ENCODE peak calls at places on chromosomes 12 and 14, in five cellular contexts. One of them, this sample, is unnamed.

GRCh38 chr14:37620856-37621255 is 25.4 kb downstream of the TTC6 start:
- DNase-seq in GM12892: no peak
- DNase-seq in NB4: no peak
- DNase-seq in A549: no peak
- DNase-seq in body of pancreas: no peak
- DNase-seq in this sample: no peak

GRCh38 chr14:30267141-30267540 is 291.8 kb upstream of the G2E3 start:
- DNase-seq in GM12892: no peak
- DNase-seq in NB4: no peak
- DNase-seq in A549: no peak
- DNase-seq in body of pancreas: no peak
- DNase-seq in this sample: no peak

GRCh38 chr14:67541448-67542387 is 8.6 kb downstream of the PLEKHH1 start:
- DNase-seq in GM12892: no peak
- DNase-seq in NB4: peak; percentile 23
- DNase-seq in A549: no peak
- DNase-seq in body of pancreas: peak; percentile 72
- DNase-seq in this sample: no peak

GRCh38 chr12:4743046-4743445 is 22.8 kb downstream of the GALNT8 start:
- DNase-seq in GM12892: no peak
- DNase-seq in NB4: peak; percentile 4
- DNase-seq in A549: no peak
- DNase-seq in body of pancreas: no peak
- DNase-seq in this sample: no peak

GRCh38 chr14:41605550-41606248 is 977 bp upstream of the LRFN5 start:
- DNase-seq in GM12892: no peak
- DNase-seq in NB4: no peak
- DNase-seq in A549: no peak
- DNase-seq in body of pancreas: no peak
- DNase-seq in this sample: no peak

GRCh38 chr12:89707992-89708792 is 446 bp downstream of the ATP2B1 start:
- DNase-seq in GM12892: peak; percentile 18
- DNase-seq in NB4: peak; percentile 64
- DNase-seq in A549: peak; percentile 29
- DNase-seq in body of pancreas: peak; percentile 38
- DNase-seq in this sample: no peak

GRCh38 chr12:46830731-46831334 is 5.0 kb upstream of the SLC38A4 start:
- DNase-seq in GM12892: no peak
- DNase-seq in NB4: no peak
- DNase-seq in A549: no peak
- DNase-seq in body of pancreas: peak; percentile 25
- DNase-seq in this sample: no peak

GRCh38 chr12:94429633-94430032 is 30.0 kb downstream of the CEP83 start:
- DNase-seq in GM12892: no peak
- DNase-seq in NB4: no peak
- DNase-seq in A549: no peak
- DNase-seq in body of pancreas: no peak
- DNase-seq in this sample: no peak

GRCh38 chr14:96592591-96593388 is 90.6 kb downstream of the PAPOLA start:
- DNase-seq in GM12892: peak; percentile 84
- DNase-seq in NB4: no peak
- DNase-seq in A549: peak; percentile 89
- DNase-seq in body of pancreas: peak; percentile 49
- DNase-seq in this sample: no peak

GRCh38 chr12:113049976-113050742 is 6.4 kb upstream of the DTX1 start:
- DNase-seq in GM12892: no peak
- DNase-seq in NB4: peak; percentile 75
- DNase-seq in A549: peak; percentile 63
- DNase-seq in body of pancreas: peak; percentile 46
- DNase-seq in this sample: no peak

GRCh38 chr14:35400707-35401421 is 3.7 kb downstream of the NFKBIA start:
- DNase-seq in GM12892: no peak
- DNase-seq in NB4: peak; percentile 87
- DNase-seq in A549: no peak
- DNase-seq in body of pancreas: no peak
- DNase-seq in this sample: no peak

GRCh38 chr12:94766397-94766796 is 116.0 kb upstream of the TMCC3 start:
- DNase-seq in GM12892: no peak
- DNase-seq in NB4: no peak
- DNase-seq in A549: no peak
- DNase-seq in body of pancreas: no peak
- DNase-seq in this sample: no peak

GRCh38 chr12:91896725-91897515 is 248.7 kb downstream of the BTG1 start:
- DNase-seq in GM12892: no peak
- DNase-seq in NB4: no peak
- DNase-seq in A549: no peak
- DNase-seq in body of pancreas: peak; percentile 20
- DNase-seq in this sample: no peak

GRCh38 chr12:111426341-111427185 is 20.8 kb downstream of the SH2B3 start:
- DNase-seq in GM12892: no peak
- DNase-seq in NB4: peak; percentile 67
- DNase-seq in A549: no peak
- DNase-seq in body of pancreas: no peak
- DNase-seq in this sample: no peak

GRCh38 chr12:49060237-49061156 is at the start of gene KMT2D:
- DNase-seq in GM12892: peak; percentile 94
- DNase-seq in NB4: peak; percentile 98
- DNase-seq in A549: peak; percentile 95
- DNase-seq in body of pancreas: peak; percentile 92
- DNase-seq in this sample: peak; percentile 90

GRCh38 chr12:100279612-100280244 is 12.8 kb downstream of the SCYL2 start:
- DNase-seq in GM12892: no peak
- DNase-seq in NB4: no peak
- DNase-seq in A549: no peak
- DNase-seq in body of pancreas: no peak
- DNase-seq in this sample: no peak

GRCh38 chr12:39905152-39905551 is 200.7 kb downstream of the SLC2A13 start:
- DNase-seq in GM12892: no peak
- DNase-seq in NB4: no peak
- DNase-seq in A549: no peak
- DNase-seq in body of pancreas: peak; percentile 30
- DNase-seq in this sample: no peak

GRCh38 chr12:96780330-96780729 is 126.7 kb upstream of the NEDD1 start:
- DNase-seq in GM12892: no peak
- DNase-seq in NB4: no peak
- DNase-seq in A549: no peak
- DNase-seq in body of pancreas: no peak
- DNase-seq in this sample: no peak

GRCh38 chr12:13099910-13100609 is 3.4 kb downstream of the GSG1 start:
- DNase-seq in GM12892: no peak
- DNase-seq in NB4: peak; percentile 25
- DNase-seq in A549: no peak
- DNase-seq in body of pancreas: no peak
- DNase-seq in this sample: no peak
- TF ChIP-seq POLR2A in GM12892: no peak
- TF ChIP-seq POLR2A in NB4: no peak
- TF ChIP-seq POLR2A in A549: no peak
- TF ChIP-seq POLR2A in body of pancreas: no peak
- TF ChIP-seq POLR2A in this sample: no peak

DNA sequence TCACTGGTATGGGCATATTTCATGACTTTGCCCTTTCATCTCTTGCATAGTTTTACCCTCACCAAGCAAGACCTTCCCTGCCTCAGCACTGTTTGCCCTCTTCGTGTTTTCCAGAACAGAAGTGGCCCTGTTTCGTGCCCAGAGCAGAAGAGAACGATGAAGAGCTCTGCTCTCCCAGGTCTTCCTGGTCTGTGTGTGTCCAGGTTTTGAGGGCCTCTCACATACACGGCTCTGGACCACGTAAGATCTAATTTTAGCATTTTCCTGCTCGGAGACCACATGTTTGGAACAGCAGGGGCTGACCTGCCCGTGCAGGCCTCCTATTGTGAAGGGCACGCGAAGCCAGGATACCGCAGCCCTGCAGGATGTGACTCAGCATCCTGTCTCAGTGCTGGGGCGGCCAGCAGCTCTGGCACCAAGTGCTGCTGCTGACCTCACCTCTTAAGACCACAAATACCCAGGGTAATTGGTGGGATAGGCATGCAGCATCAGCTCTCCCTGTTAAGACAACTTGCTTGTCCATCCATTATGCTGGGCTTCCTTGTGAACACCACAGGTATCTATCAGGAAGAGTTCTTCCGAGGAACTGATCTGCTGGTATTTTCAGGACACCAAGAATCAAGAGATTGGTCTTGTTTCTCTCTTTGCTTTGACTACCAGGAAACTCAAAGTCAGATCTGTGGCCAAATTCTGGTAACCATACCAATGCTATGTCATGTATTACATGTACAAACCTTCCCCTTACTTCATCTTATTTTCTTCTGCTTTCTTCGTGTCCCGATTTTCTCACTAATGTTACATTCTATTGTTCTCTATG is 19.0 kb downstream of the SSH1 start:
- DNase-seq in GM12892: peak; percentile 72
- DNase-seq in NB4: peak; percentile 100
- DNase-seq in A549: peak; percentile 96
- DNase-seq in body of pancreas: peak; percentile 83
- DNase-seq in this sample: peak; percentile 81
- TF ChIP-seq POLR2A in GM12892: peak; percentile 19
- TF ChIP-seq POLR2A in NB4: no peak
- TF ChIP-seq POLR2A in A549: no peak
- TF ChIP-seq POLR2A in body of pancreas: no peak
- TF ChIP-seq POLR2A in this sample: peak; percentile 20

DNA sequence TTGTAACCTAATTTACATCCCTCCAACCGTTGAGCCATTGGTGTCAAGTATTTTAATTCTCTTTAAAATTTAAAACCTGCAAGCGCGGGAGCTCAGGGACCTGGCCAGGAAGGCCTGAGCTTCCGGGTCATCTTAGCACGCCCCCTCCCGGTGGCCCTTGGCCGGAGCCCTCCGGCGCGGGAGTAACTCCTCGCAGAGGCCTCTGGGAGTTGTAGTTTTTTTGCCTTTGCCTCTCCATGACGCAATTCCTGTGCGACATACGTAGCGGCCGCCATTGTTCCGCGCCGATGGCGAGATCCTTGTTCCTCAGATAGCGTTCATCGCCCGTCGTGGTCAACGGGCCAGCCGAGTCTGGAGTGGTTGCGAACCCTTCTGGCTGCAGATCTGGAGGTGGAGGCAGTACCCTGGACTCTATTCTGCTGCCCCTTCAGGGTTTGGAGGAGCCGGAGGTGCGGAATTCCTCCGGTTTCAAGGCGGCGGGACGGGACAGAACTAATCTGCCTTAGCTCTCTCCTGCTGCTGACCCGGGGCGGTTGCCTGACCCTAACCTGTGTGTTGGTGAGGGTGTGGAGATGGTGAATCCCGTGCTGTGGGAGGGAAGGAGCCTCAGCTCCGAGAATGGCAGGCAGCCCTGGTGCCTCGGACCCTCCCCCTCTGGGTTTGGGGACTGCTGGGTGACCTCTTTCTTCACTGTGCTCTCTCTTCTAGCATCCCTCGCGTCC is at the start of gene ZNF268:
- DNase-seq in GM12892: peak; percentile 83
- DNase-seq in NB4: peak; percentile 98
- DNase-seq in A549: peak; percentile 80
- DNase-seq in body of pancreas: peak; percentile 95
- DNase-seq in this sample: peak; percentile 85
- TF ChIP-seq POLR2A in GM12892: peak; percentile 74
- TF ChIP-seq POLR2A in NB4: peak; percentile 82
- TF ChIP-seq POLR2A in A549: peak; percentile 55
- TF ChIP-seq POLR2A in body of pancreas: no peak
- TF ChIP-seq POLR2A in this sample: peak; percentile 34

GRCh38 chr14:89205137-89205740 is 211.8 kb downstream of the FOXN3 start:
- DNase-seq in GM12892: no peak
- DNase-seq in NB4: no peak
- DNase-seq in A549: no peak
- DNase-seq in body of pancreas: no peak
- DNase-seq in this sample: no peak

GRCh38 chr14:89201645-89202044 is 215.4 kb downstream of the FOXN3 start:
- DNase-seq in GM12892: no peak
- DNase-seq in NB4: peak; percentile 56
- DNase-seq in A549: no peak
- DNase-seq in body of pancreas: no peak
- DNase-seq in this sample: no peak

GRCh38 chr14:89202413-89202812 is 214.6 kb downstream of the FOXN3 start:
- DNase-seq in GM12892: no peak
- DNase-seq in NB4: peak; percentile 28
- DNase-seq in A549: no peak
- DNase-seq in body of pancreas: no peak
- DNase-seq in this sample: no peak

GRCh38 chr14:89207925-89208328 is 209.1 kb downstream of the FOXN3 start:
- DNase-seq in GM12892: no peak
- DNase-seq in NB4: no peak
- DNase-seq in A549: no peak
- DNase-seq in body of pancreas: no peak
- DNase-seq in this sample: no peak

GRCh38 chr14:89206426-89206825 is 210.6 kb downstream of the FOXN3 start:
- DNase-seq in GM12892: no peak
- DNase-seq in NB4: no peak
- DNase-seq in A549: no peak
- DNase-seq in body of pancreas: no peak
- DNase-seq in this sample: no peak
- TF ChIP-seq POLR2A in GM12892: no peak
- TF ChIP-seq POLR2A in NB4: no peak
- TF ChIP-seq POLR2A in A549: no peak
- TF ChIP-seq POLR2A in body of pancreas: no peak
- TF ChIP-seq POLR2A in this sample: no peak

GRCh38 chr14:75562048-75562447 is 16.4 kb upstream of the FLVCR2 start:
- DNase-seq in GM12892: no peak
- DNase-seq in NB4: no peak
- DNase-seq in A549: no peak
- DNase-seq in body of pancreas: no peak
- DNase-seq in this sample: no peak

GRCh38 chr14:75559451-75560187 is 18.8 kb upstream of the FLVCR2 start:
- DNase-seq in GM12892: no peak
- DNase-seq in NB4: peak; percentile 58
- DNase-seq in A549: peak; percentile 43
- DNase-seq in body of pancreas: peak; percentile 52
- DNase-seq in this sample: no peak

GRCh38 chr14:75559045-75559444 is 19.4 kb upstream of the FLVCR2 start:
- DNase-seq in GM12892: no peak
- DNase-seq in NB4: no peak
- DNase-seq in A549: no peak
- DNase-seq in body of pancreas: no peak
- DNase-seq in this sample: no peak

GRCh38 chr14:75562494-75562893 is 15.9 kb upstream of the FLVCR2 start:
- DNase-seq in GM12892: no peak
- DNase-seq in NB4: no peak
- DNase-seq in A549: no peak
- DNase-seq in body of pancreas: no peak
- DNase-seq in this sample: no peak

DNA sequence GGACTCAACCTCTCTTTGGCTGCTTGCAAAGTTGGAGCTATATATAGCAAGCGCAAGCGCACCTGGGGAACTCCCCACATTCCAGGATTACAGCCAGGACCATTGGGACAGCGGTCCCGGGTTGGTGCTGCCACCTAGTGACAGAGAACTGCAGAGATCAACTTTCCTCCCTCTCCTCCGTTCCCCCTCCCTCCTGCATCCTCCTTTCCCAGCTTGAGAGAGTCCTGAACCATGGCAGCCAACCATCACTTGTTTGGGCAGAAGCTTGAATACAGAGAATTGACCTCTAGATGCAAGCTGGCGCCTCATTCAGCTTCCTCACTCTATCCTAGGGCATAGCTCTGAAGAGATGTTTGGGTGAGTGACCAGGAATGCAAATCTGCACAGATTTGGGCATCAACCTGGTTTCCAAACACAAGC is 17.4 kb upstream of the FLVCR2 start:
- DNase-seq in GM12892: no peak
- DNase-seq in NB4: peak; percentile 51
- DNase-seq in A549: peak; percentile 90
- DNase-seq in body of pancreas: peak; percentile 91
- DNase-seq in this sample: peak; percentile 56
- TF ChIP-seq POLR2A in GM12892: no peak
- TF ChIP-seq POLR2A in NB4: no peak
- TF ChIP-seq POLR2A in A549: no peak
- TF ChIP-seq POLR2A in body of pancreas: no peak
- TF ChIP-seq POLR2A in this sample: no peak